ENCODE peak calls at places on chromosome 17, in four cellular contexts. A is astrocyte of the cerebellum, S is omental fat pad, C is lower lobe of right lung. W is an unnamed sample.

GRCh38 chr17:81846743-81847689 is 12.2 kb upstream of the PPP1R27 start:
- DNase-seq in A (no peak), S (no peak), C (no peak), W (no peak)

GRCh38 chr17:80892900-80893603 is 98.6 kb upstream of the CHMP6 start:
- DNase-seq in A (peak; percentile 35), S (no peak), C (no peak), W (no peak)

GRCh38 chr17:71331754-71332153 is 789.1 kb upstream of the SOX9 start:
- DNase-seq in A (no peak), S (no peak), C (no peak), W (no peak)

GRCh38 chr17:42088736-42089135 is 9.5 kb downstream of the ZNF385C start:
- DNase-seq in A (no peak), S (no peak), C (no peak), W (no peak)

GRCh38 chr17:50312311-50312710 is 33.6 kb upstream of the XYLT2 start:
- DNase-seq in A (no peak), S (no peak), C (no peak), W (no peak)

GRCh38 chr17:79832211-79833109 is 6.8 kb downstream of the CBX4 start:
- DNase-seq in A (no peak), S (no peak), C (peak; percentile 56), W (no peak)

GRCh38 chr17:60163108-60163784 is 13.5 kb downstream of the CA4 start:
- DNase-seq in A (no peak), S (no peak), C (no peak), W (no peak)

GRCh38 chr17:73401911-73402310 is 90.1 kb upstream of the CDC42EP4 start:
- DNase-seq in A (peak; percentile 6), S (no peak), C (peak; percentile 50), W (no peak)

GRCh38 chr17:39926588-39927100 is 757 bp downstream of the ORMDL3 start:
- DNase-seq in A (no peak), S (no peak), C (peak; percentile 68), W (no peak)

GRCh38 chr17:57373071-57373470 is 116.7 kb downstream of the MSI2 start:
- DNase-seq in A (no peak), S (no peak), C (no peak), W (no peak)

GRCh38 chr17:77863814-77864161 is 94.7 kb upstream of the TNRC6C start:
- DNase-seq in A (no peak), S (no peak), C (no peak), W (no peak)

GRCh38 chr17:55641559-55642160 is 81.0 kb downstream of the TMEM100 start:
- DNase-seq in A (no peak), S (peak; percentile 46), C (peak; percentile 68), W (peak; percentile 54)

GRCh38 chr17:48626470-48627241 is 498 bp upstream of the HOXB9 start:
- DNase-seq in A (no peak), S (peak; percentile 48), C (no peak), W (no peak)

GRCh38 chr17:34306466-34306865 is 12.8 kb upstream of the CCL8 start:
- DNase-seq in A (peak; percentile 74), S (no peak), C (no peak), W (no peak)
- TF ChIP-seq CTCF in A (peak; percentile 67), S (no peak), C (peak; percentile 46), W (peak; percentile 55)

DNA sequence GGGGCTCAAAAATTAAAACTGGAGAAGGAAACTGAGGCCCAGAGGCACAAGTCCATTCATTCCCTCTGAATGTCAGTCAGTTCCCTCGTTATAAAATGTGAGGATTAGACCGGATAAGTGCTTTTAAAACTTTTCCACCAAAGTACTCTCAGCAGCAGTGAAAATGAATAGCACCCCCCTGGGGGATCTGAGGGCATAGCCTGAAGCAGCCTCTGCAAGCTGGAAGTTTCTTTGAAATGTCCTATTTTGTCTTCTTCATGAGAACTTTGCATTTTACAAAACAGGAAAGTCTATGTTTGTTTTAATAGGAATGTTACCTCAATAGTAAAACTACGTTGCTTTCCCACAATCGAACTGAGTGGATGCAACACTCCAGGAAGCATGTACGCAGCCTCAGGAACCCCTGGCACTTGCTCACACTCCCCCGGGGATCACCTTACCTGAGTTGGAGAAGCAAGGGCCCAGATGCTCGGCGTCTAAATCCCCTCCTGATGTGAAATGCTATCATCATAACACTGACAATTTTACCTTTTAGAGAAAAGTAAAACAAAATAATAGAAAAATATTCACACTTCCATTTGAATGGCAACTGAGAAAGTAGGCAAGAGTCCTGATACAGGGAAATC is 272.9 kb downstream of the CEP112 start:
- DNase-seq in A (no peak), S (no peak), C (no peak), W (no peak)
- TF ChIP-seq CTCF in A (peak; percentile 50), S (no peak), C (peak; percentile 27), W (peak; percentile 29)

GRCh38 chr17:36890398-36891190 is 46.7 kb upstream of the LHX1 start:
- DNase-seq in A (no peak), S (no peak), C (no peak), W (no peak)

GRCh38 chr17:36889955-36890354 is 47.3 kb upstream of the LHX1 start:
- DNase-seq in A (no peak), S (no peak), C (no peak), W (no peak)

GRCh38 chr17:36888236-36888957 is 48.9 kb upstream of the LHX1 start:
- DNase-seq in A (no peak), S (no peak), C (no peak), W (no peak)

GRCh38 chr17:36892112-36892838 is 45.0 kb upstream of the LHX1 start:
- DNase-seq in A (no peak), S (no peak), C (no peak), W (no peak)
- TF ChIP-seq CTCF in A (no peak), S (no peak), C (no peak), W (no peak)

GRCh38 chr17:63405741-63406261 is 40.3 kb downstream of the CYB561 start:
- DNase-seq in A (peak; percentile 62), S (no peak), C (no peak), W (peak; percentile 41)
- TF ChIP-seq CTCF in A (peak; percentile 63), S (peak; percentile 29), C (peak; percentile 71), W (peak; percentile 47)

GRCh38 chr17:18960241-18960665 is 8.3 kb downstream of the SLC5A10 start:
- DNase-seq in A (no peak), S (no peak), C (peak; percentile 47), W (no peak)
- TF ChIP-seq CTCF in A (no peak), S (no peak), C (no peak), W (no peak)

DNA sequence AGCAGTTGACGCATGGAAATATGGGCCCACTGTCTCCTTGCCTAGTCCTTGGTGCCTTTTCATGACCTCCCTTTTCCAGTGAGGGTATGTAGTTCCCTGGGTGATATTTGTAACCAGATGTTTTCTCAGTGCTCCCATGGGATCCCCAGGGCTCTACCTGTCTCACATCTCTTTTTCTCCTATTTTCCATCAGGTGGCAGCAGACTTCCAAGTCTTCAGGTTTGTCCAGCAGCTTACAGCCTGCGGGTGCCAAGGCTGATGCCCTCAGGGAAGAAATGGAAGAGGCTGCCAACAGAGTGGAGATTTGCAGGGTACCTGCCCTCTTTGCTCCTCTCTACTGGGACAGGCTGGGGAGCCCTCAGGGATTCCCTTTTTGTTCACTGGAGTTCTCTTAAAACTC is 89.1 kb downstream of the ELAC2 start:
- DNase-seq in A (peak; percentile 3), S (no peak), C (no peak), W (no peak)
- TF ChIP-seq CTCF in A (peak; percentile 53), S (no peak), C (no peak), W (peak; percentile 19)

GRCh38 chr17:51860934-51861561 is 297.5 kb downstream of the CA10 start:
- DNase-seq in A (no peak), S (no peak), C (no peak), W (no peak)
- TF ChIP-seq CTCF in A (peak; percentile 50), S (no peak), C (peak; percentile 47), W (no peak)

W was measured in AG09319.